ENCODE peak calls at places on chromosomes 7 and 10, in four cellular contexts. One of them, this sample, is unnamed.

GRCh38 chr7:74048999-74049599 is 21.1 kb downstream of the ELN start:
- DNase-seq in A549: no peak
- DNase-seq in fibroblast of the conjunctiva: no peak
- DNase-seq in activated effector memory CD4-positive, alpha-beta T cell treated with anti-CD3 and anti-CD28 coated beads, Interleukin-2, amount 50 U/mL, for 16 hours: no peak
- DNase-seq in this sample: no peak

GRCh38 chr7:51303142-51303525 is 13.5 kb downstream of the COBL start:
- DNase-seq in activated effector memory CD4-positive, alpha-beta T cell treated with anti-CD3 and anti-CD28 coated beads, Interleukin-2, amount 50 U/mL, for 16 hours: no peak
- DNase-seq in fibroblast of the conjunctiva: no peak
- DNase-seq in A549: no peak
- DNase-seq in this sample: no peak

GRCh38 chr7:112020800-112021199 is 185.4 kb downstream of the DOCK4 start:
- DNase-seq in A549: no peak
- DNase-seq in activated effector memory CD4-positive, alpha-beta T cell treated with anti-CD3 and anti-CD28 coated beads, Interleukin-2, amount 50 U/mL, for 16 hours: no peak
- DNase-seq in fibroblast of the conjunctiva: no peak
- DNase-seq in this sample: no peak

GRCh38 chr7:29968683-29969457 is 20.7 kb downstream of the SCRN1 start:
- DNase-seq in fibroblast of the conjunctiva: no peak
- DNase-seq in activated effector memory CD4-positive, alpha-beta T cell treated with anti-CD3 and anti-CD28 coated beads, Interleukin-2, amount 50 U/mL, for 16 hours: no peak
- DNase-seq in A549: no peak
- DNase-seq in this sample: no peak

GRCh38 chr7:20267482-20267881 is 50.3 kb upstream of the MACC1 start:
- DNase-seq in A549: no peak
- DNase-seq in activated effector memory CD4-positive, alpha-beta T cell treated with anti-CD3 and anti-CD28 coated beads, Interleukin-2, amount 50 U/mL, for 16 hours: no peak
- DNase-seq in fibroblast of the conjunctiva: no peak
- DNase-seq in this sample: no peak

GRCh38 chr7:50832744-50833143 is 50.0 kb upstream of the GRB10 start:
- DNase-seq in A549: peak
- DNase-seq in activated effector memory CD4-positive, alpha-beta T cell treated with anti-CD3 and anti-CD28 coated beads, Interleukin-2, amount 50 U/mL, for 16 hours: no peak
- DNase-seq in fibroblast of the conjunctiva: no peak
- DNase-seq in this sample: no peak

GRCh38 chr10:46995234-46995633 is 84.0 kb downstream of the PTPN20 start:
- DNase-seq in fibroblast of the conjunctiva: no peak
- DNase-seq in A549: no peak
- DNase-seq in activated effector memory CD4-positive, alpha-beta T cell treated with anti-CD3 and anti-CD28 coated beads, Interleukin-2, amount 50 U/mL, for 16 hours: no peak
- DNase-seq in this sample: no peak

GRCh38 chr10:49633327-49634045 is 19.6 kb downstream of the CHAT start:
- DNase-seq in A549: no peak
- DNase-seq in activated effector memory CD4-positive, alpha-beta T cell treated with anti-CD3 and anti-CD28 coated beads, Interleukin-2, amount 50 U/mL, for 16 hours: peak
- DNase-seq in fibroblast of the conjunctiva: no peak
- DNase-seq in this sample: peak

GRCh38 chr10:118800920-118801319 is 46.1 kb upstream of the CACUL1 start:
- DNase-seq in activated effector memory CD4-positive, alpha-beta T cell treated with anti-CD3 and anti-CD28 coated beads, Interleukin-2, amount 50 U/mL, for 16 hours: no peak
- DNase-seq in A549: peak
- DNase-seq in fibroblast of the conjunctiva: no peak
- DNase-seq in this sample: no peak

GRCh38 chr7:68078311-68078710 is 1081.7 kb downstream of the TYW1 start:
- DNase-seq in A549: no peak
- DNase-seq in fibroblast of the conjunctiva: no peak
- DNase-seq in activated effector memory CD4-positive, alpha-beta T cell treated with anti-CD3 and anti-CD28 coated beads, Interleukin-2, amount 50 U/mL, for 16 hours: no peak
- DNase-seq in this sample: no peak

GRCh38 chr7:130430841-130431713 is 9.7 kb downstream of the CEP41 start:
- DNase-seq in activated effector memory CD4-positive, alpha-beta T cell treated with anti-CD3 and anti-CD28 coated beads, Interleukin-2, amount 50 U/mL, for 16 hours: no peak
- DNase-seq in A549: no peak
- DNase-seq in fibroblast of the conjunctiva: peak
- DNase-seq in this sample: no peak

GRCh38 chr7:103996639-103997038 is 7.2 kb upstream of the RELN start:
- DNase-seq in activated effector memory CD4-positive, alpha-beta T cell treated with anti-CD3 and anti-CD28 coated beads, Interleukin-2, amount 50 U/mL, for 16 hours: no peak
- DNase-seq in fibroblast of the conjunctiva: no peak
- DNase-seq in A549: no peak
- DNase-seq in this sample: no peak

GRCh38 chr10:105834261-105835059 is 1193.4 kb downstream of the SORCS3 start:
- DNase-seq in activated effector memory CD4-positive, alpha-beta T cell treated with anti-CD3 and anti-CD28 coated beads, Interleukin-2, amount 50 U/mL, for 16 hours: no peak
- DNase-seq in fibroblast of the conjunctiva: no peak
- DNase-seq in A549: no peak
- DNase-seq in this sample: no peak

GRCh38 chr7:109844362-109844761 is 1246.6 kb upstream of the LRRN3 start:
- DNase-seq in activated effector memory CD4-positive, alpha-beta T cell treated with anti-CD3 and anti-CD28 coated beads, Interleukin-2, amount 50 U/mL, for 16 hours: no peak
- DNase-seq in A549: peak
- DNase-seq in fibroblast of the conjunctiva: no peak
- DNase-seq in this sample: no peak

GRCh38 chr10:100100651-100101525 is 19.2 kb upstream of the CPN1 start:
- DNase-seq in activated effector memory CD4-positive, alpha-beta T cell treated with anti-CD3 and anti-CD28 coated beads, Interleukin-2, amount 50 U/mL, for 16 hours: no peak
- DNase-seq in fibroblast of the conjunctiva: no peak
- DNase-seq in A549: peak
- DNase-seq in this sample: no peak

GRCh38 chr7:77558598-77558997 is 21.5 kb downstream of the PTPN12 start:
- DNase-seq in activated effector memory CD4-positive, alpha-beta T cell treated with anti-CD3 and anti-CD28 coated beads, Interleukin-2, amount 50 U/mL, for 16 hours: no peak
- DNase-seq in A549: no peak
- DNase-seq in fibroblast of the conjunctiva: no peak
- DNase-seq in this sample: no peak

GRCh38 chr7:74454948-74455804 is 1.5 kb downstream of the GTF2IRD1 start:
- DNase-seq in fibroblast of the conjunctiva: no peak
- DNase-seq in activated effector memory CD4-positive, alpha-beta T cell treated with anti-CD3 and anti-CD28 coated beads, Interleukin-2, amount 50 U/mL, for 16 hours: no peak
- DNase-seq in A549: no peak
- DNase-seq in this sample: no peak

GRCh38 chr10:122140477-122140902 is 130.6 kb upstream of the BTBD16 start:
- DNase-seq in A549: peak
- DNase-seq in activated effector memory CD4-positive, alpha-beta T cell treated with anti-CD3 and anti-CD28 coated beads, Interleukin-2, amount 50 U/mL, for 16 hours: no peak
- DNase-seq in fibroblast of the conjunctiva: no peak
- DNase-seq in this sample: no peak

GRCh38 chr7:17274551-17275245 is 23.8 kb upstream of the AHR start:
- DNase-seq in activated effector memory CD4-positive, alpha-beta T cell treated with anti-CD3 and anti-CD28 coated beads, Interleukin-2, amount 50 U/mL, for 16 hours: no peak
- DNase-seq in fibroblast of the conjunctiva: no peak
- DNase-seq in A549: no peak
- DNase-seq in this sample: no peak

GRCh38 chr10:131073469-131074060 is 238.0 kb downstream of the TCERG1L start:
- DNase-seq in activated effector memory CD4-positive, alpha-beta T cell treated with anti-CD3 and anti-CD28 coated beads, Interleukin-2, amount 50 U/mL, for 16 hours: no peak
- DNase-seq in fibroblast of the conjunctiva: no peak
- DNase-seq in A549: no peak
- DNase-seq in this sample: no peak

GRCh38 chr10:14556285-14556956 is 218.3 kb downstream of the FAM107B start:
- DNase-seq in activated effector memory CD4-positive, alpha-beta T cell treated with anti-CD3 and anti-CD28 coated beads, Interleukin-2, amount 50 U/mL, for 16 hours: peak
- DNase-seq in fibroblast of the conjunctiva: no peak
- DNase-seq in A549: peak
- DNase-seq in this sample: no peak

GRCh38 chr7:135448753-135449152 is 61.1 kb downstream of the CNOT4 start:
- DNase-seq in A549: no peak
- DNase-seq in fibroblast of the conjunctiva: no peak
- DNase-seq in activated effector memory CD4-positive, alpha-beta T cell treated with anti-CD3 and anti-CD28 coated beads, Interleukin-2, amount 50 U/mL, for 16 hours: no peak
- DNase-seq in this sample: no peak

GRCh38 chr10:35480150-35480549 is 125.0 kb upstream of the GJD4 start:
- DNase-seq in activated effector memory CD4-positive, alpha-beta T cell treated with anti-CD3 and anti-CD28 coated beads, Interleukin-2, amount 50 U/mL, for 16 hours: no peak
- DNase-seq in A549: peak
- DNase-seq in fibroblast of the conjunctiva: no peak
- DNase-seq in this sample: no peak

GRCh38 chr7:415646-416525 is 103.8 kb downstream of the PDGFA start:
- DNase-seq in A549: no peak
- DNase-seq in fibroblast of the conjunctiva: no peak
- DNase-seq in activated effector memory CD4-positive, alpha-beta T cell treated with anti-CD3 and anti-CD28 coated beads, Interleukin-2, amount 50 U/mL, for 16 hours: no peak
- DNase-seq in this sample: no peak

GRCh38 chr7:10521306-10521705 is 452.4 kb upstream of the PHF14 start:
- DNase-seq in fibroblast of the conjunctiva: no peak
- DNase-seq in activated effector memory CD4-positive, alpha-beta T cell treated with anti-CD3 and anti-CD28 coated beads, Interleukin-2, amount 50 U/mL, for 16 hours: no peak
- DNase-seq in A549: no peak
- DNase-seq in this sample: no peak

GRCh38 chr10:118497227-118497626 is 98.2 kb downstream of the PRLHR start:
- DNase-seq in activated effector memory CD4-positive, alpha-beta T cell treated with anti-CD3 and anti-CD28 coated beads, Interleukin-2, amount 50 U/mL, for 16 hours: no peak
- DNase-seq in A549: no peak
- DNase-seq in fibroblast of the conjunctiva: no peak
- DNase-seq in this sample: no peak

GRCh38 chr7:130896898-130897514 is 163.0 kb upstream of the KLF14 start:
- DNase-seq in A549: peak
- DNase-seq in activated effector memory CD4-positive, alpha-beta T cell treated with anti-CD3 and anti-CD28 coated beads, Interleukin-2, amount 50 U/mL, for 16 hours: peak
- DNase-seq in fibroblast of the conjunctiva: peak
- DNase-seq in this sample: no peak

GRCh38 chr7:70539196-70539595 is 592.7 kb upstream of the GALNT17 start:
- DNase-seq in fibroblast of the conjunctiva: no peak
- DNase-seq in activated effector memory CD4-positive, alpha-beta T cell treated with anti-CD3 and anti-CD28 coated beads, Interleukin-2, amount 50 U/mL, for 16 hours: no peak
- DNase-seq in A549: no peak
- DNase-seq in this sample: no peak

GRCh38 chr7:19455508-19456132 is 253.2 kb downstream of the POLR1F start:
- DNase-seq in A549: no peak
- DNase-seq in fibroblast of the conjunctiva: no peak
- DNase-seq in activated effector memory CD4-positive, alpha-beta T cell treated with anti-CD3 and anti-CD28 coated beads, Interleukin-2, amount 50 U/mL, for 16 hours: no peak
- DNase-seq in this sample: no peak

GRCh38 chr10:50407077-50407801 is 155.9 kb upstream of the ASAH2 start:
- DNase-seq in fibroblast of the conjunctiva: no peak
- DNase-seq in activated effector memory CD4-positive, alpha-beta T cell treated with anti-CD3 and anti-CD28 coated beads, Interleukin-2, amount 50 U/mL, for 16 hours: no peak
- DNase-seq in A549: no peak
- DNase-seq in this sample: no peak

GRCh38 chr10:7544203-7544602 is 122.6 kb downstream of the ITIH5 start:
- DNase-seq in activated effector memory CD4-positive, alpha-beta T cell treated with anti-CD3 and anti-CD28 coated beads, Interleukin-2, amount 50 U/mL, for 16 hours: no peak
- DNase-seq in fibroblast of the conjunctiva: no peak
- DNase-seq in A549: no peak
- DNase-seq in this sample: no peak

GRCh38 chr7:7922684-7923385 is 45.8 kb upstream of the GLCCI1 start:
- DNase-seq in fibroblast of the conjunctiva: no peak
- DNase-seq in activated effector memory CD4-positive, alpha-beta T cell treated with anti-CD3 and anti-CD28 coated beads, Interleukin-2, amount 50 U/mL, for 16 hours: no peak
- DNase-seq in A549: no peak
- DNase-seq in this sample: no peak